ENCODE peak calls at places on chromosomes 5 and 9, in eight cellular contexts. V is putamen, W is left cardiac atrium, M is GM23338, A is ecto neural progenitor cell, Z is skeletal muscle cell, X is OCI-LY7, Y is choroid plexus epithelial cell. R is an unnamed sample.

GRCh38 chr9:107422189-107422802 is 67.3 kb downstream of the KLF4 start:
- DNase-seq in M (peak), W (peak), Y (peak), V (peak), A (peak), Z (peak), X (peak), R (peak)

GRCh38 chr5:36573441-36573840 is 33.0 kb upstream of the SLC1A3 start:
- DNase-seq in V (no peak), M (no peak), Z (peak), X (no peak), Y (peak), A (no peak), W (no peak), R (peak)

GRCh38 chr9:98381311-98382103 is 126.1 kb upstream of the TBC1D2 start:
- DNase-seq in Y (no peak), M (no peak), Z (no peak), V (no peak), W (no peak), X (peak), A (no peak), R (no peak)

GRCh38 chr5:61313960-61314681 is 17.9 kb upstream of the ZSWIM6 start:
- DNase-seq in X (no peak), M (no peak), Y (peak), V (no peak), Z (peak), W (peak), A (no peak), R (peak)

GRCh38 chr9:128687453-128687852 is 1.6 kb upstream of the SET start:
- DNase-seq in V (no peak), X (no peak), W (no peak), Y (no peak), Z (no peak), A (no peak), M (no peak), R (no peak)

GRCh38 chr5:90390326-90390725 is 19.2 kb downstream of the CETN3 start:
- DNase-seq in M (no peak), Z (no peak), W (no peak), V (no peak), Y (no peak), X (no peak), A (no peak), R (no peak)

GRCh38 chr5:35205186-35205585 is 25.1 kb downstream of the PRLR start:
- DNase-seq in Z (no peak), A (no peak), Y (no peak), M (no peak), V (no peak), W (no peak), X (no peak), R (no peak)

GRCh38 chr5:137567226-137567625 is 68.1 kb upstream of the SPOCK1 start:
- DNase-seq in W (no peak), Y (no peak), A (no peak), X (no peak), V (no peak), Z (no peak), M (no peak), R (no peak)

GRCh38 chr9:97840521-97840920 is 12.5 kb upstream of the FOXE1 start:
- DNase-seq in Z (no peak), Y (no peak), M (no peak), X (no peak), A (no peak), W (no peak), V (no peak), R (no peak)

GRCh38 chr5:108727639-108728565 is 19.8 kb upstream of the FER start:
- DNase-seq in Y (peak), W (peak), A (peak), M (peak), V (peak), X (peak), Z (peak), R (peak)

GRCh38 chr5:86814315-86814714 is 196.6 kb downstream of the COX7C start:
- DNase-seq in A (no peak), M (no peak), X (no peak), Z (no peak), W (no peak), V (no peak), Y (no peak), R (no peak)

GRCh38 chr5:166509085-166509484 is 1782.4 kb upstream of the WWC1 start:
- DNase-seq in Y (no peak), W (no peak), Z (no peak), A (no peak), M (peak), V (no peak), X (peak), R (peak)

GRCh38 chr9:136974834-136975535 is 2.3 kb upstream of the PTGDS start:
- DNase-seq in M (no peak), Y (no peak), W (peak), A (no peak), Z (no peak), X (no peak), V (no peak), R (no peak)

GRCh38 chr9:98993570-98993945 is 49.9 kb downstream of the COL15A1 start:
- DNase-seq in V (no peak), X (no peak), W (peak), Z (no peak), Y (no peak), A (peak), M (no peak), R (peak)

GRCh38 chr5:6705088-6705487 is 8.1 kb upstream of the TENT4A start:
- DNase-seq in V (no peak), W (no peak), A (no peak), Y (no peak), Z (no peak), X (no peak), M (no peak), R (peak)

GRCh38 chr9:130672466-130672865 is 8.1 kb downstream of the PRDM12 start:
- DNase-seq in V (no peak), Z (no peak), M (no peak), X (no peak), A (no peak), W (no peak), Y (no peak), R (no peak)

GRCh38 chr9:84846501-84847323 is 177.2 kb downstream of the NTRK2 start:
- DNase-seq in Z (no peak), M (no peak), W (no peak), X (no peak), Y (no peak), V (no peak), A (no peak), R (no peak)

GRCh38 chr9:76521906-76522305 is 62.9 kb downstream of the GCNT1 start:
- DNase-seq in X (no peak), A (no peak), V (no peak), M (no peak), Y (no peak), Z (no peak), W (no peak), R (no peak)

GRCh38 chr9:113483676-113484257 is 20.2 kb downstream of the RGS3 start:
- DNase-seq in Z (no peak), Y (no peak), X (no peak), W (no peak), V (no peak), M (no peak), A (no peak), R (no peak)

GRCh38 chr5:113163328-113163727 is 186.7 kb downstream of the DCP2 start:
- DNase-seq in M (no peak), Y (peak), A (no peak), V (no peak), W (no peak), X (no peak), Z (no peak), R (peak)

GRCh38 chr5:159936686-159937329 is 20.5 kb downstream of the ADRA1B start:
- DNase-seq in M (no peak), A (no peak), X (no peak), W (no peak), Z (peak), Y (peak), V (no peak), R (no peak)

GRCh38 chr5:81785311-81785710 is 34.4 kb upstream of the SSBP2 start:
- DNase-seq in M (no peak), V (no peak), Y (no peak), X (no peak), W (no peak), A (no peak), Z (no peak), R (no peak)

GRCh38 chr5:154865466-154866184 is 7.2 kb downstream of the CNOT8 start:
- DNase-seq in A (no peak), V (no peak), X (no peak), Z (no peak), M (no peak), Y (peak), W (no peak), R (peak)

GRCh38 chr5:90093931-90094485 is 315.5 kb downstream of the CETN3 start:
- DNase-seq in Z (no peak), Y (peak), M (no peak), A (no peak), X (no peak), V (no peak), W (no peak), R (peak)

GRCh38 chr9:111965566-111966019 is 69.0 kb downstream of the UGCG start:
- DNase-seq in Z (peak), M (no peak), A (no peak), Y (peak), X (no peak), V (no peak), W (no peak), R (peak)

GRCh38 chr5:131538177-131538593 is 96.8 kb downstream of the RAPGEF6 start:
- DNase-seq in Z (peak), V (no peak), A (no peak), M (no peak), Y (peak), X (no peak), W (no peak), R (peak)

GRCh38 chr9:77541055-77541454 is 107.1 kb downstream of the GNA14 start:
- DNase-seq in X (no peak), A (no peak), Y (no peak), V (no peak), Z (no peak), M (no peak), W (no peak), R (no peak)

GRCh38 chr5:135154961-135155360 is 120.9 kb upstream of the PITX1 start:
- DNase-seq in X (no peak), V (no peak), M (no peak), Y (no peak), W (no peak), A (no peak), Z (no peak), R (no peak)

GRCh38 chr5:123472150-123472549 is 39.8 kb upstream of the CSNK1G3 start:
- DNase-seq in A (no peak), M (no peak), X (no peak), W (no peak), Z (no peak), Y (no peak), V (no peak), R (no peak)

GRCh38 chr9:133487331-133487725 is 8.4 kb upstream of the SLC2A6 start:
- DNase-seq in X (no peak), M (no peak), A (no peak), Z (no peak), W (no peak), Y (no peak), V (no peak), R (no peak)

GRCh38 chr9:137385061-137385655 is 37.8 kb downstream of the EXD3 start:
- DNase-seq in M (no peak), Z (no peak), X (no peak), Y (no peak), W (peak), V (no peak), A (no peak), R (no peak)

GRCh38 chr5:150511641-150512367 is 3.9 kb downstream of the NDST1 start:
- DNase-seq in W (peak), Y (peak), X (no peak), A (peak), M (peak), Z (no peak), V (peak), R (peak)

GRCh38 chr9:37329576-37329975 is 92.9 kb upstream of the GRHPR start:
- DNase-seq in W (no peak), M (peak), X (peak), Y (peak), A (no peak), V (no peak), Z (no peak), R (peak)

GRCh38 chr5:113909782-113910181 is 396.3 kb downstream of the YTHDC2 start:
- DNase-seq in W (no peak), Y (no peak), A (no peak), V (no peak), Z (no peak), M (no peak), X (no peak), R (no peak)

GRCh38 chr5:141811287-141812155 is 66.7 kb downstream of the PCDH1 start:
- DNase-seq in W (peak), M (peak), A (peak), Y (no peak), Z (no peak), V (no peak), X (peak), R (peak)

GRCh38 chr9:14320272-14321245 is 6.6 kb upstream of the NFIB start:
- DNase-seq in X (peak), Z (peak), V (no peak), M (no peak), W (peak), Y (peak), A (no peak), R (peak)

GRCh38 chr9:69093471-69094103 is 58.0 kb downstream of the FXN start:
- DNase-seq in W (no peak), X (no peak), V (no peak), A (no peak), Y (no peak), M (no peak), Z (no peak), R (no peak)